ENCODE peak calls at places on chromosomes 11 and 22, in six cellular contexts. C is NCI-H2171 treated with DMSO at 0.1 percent for 48 hours; V is kidney; T is stimulated activated CD4-positive, alpha-beta T cell treated with anti-CD3 and anti-CD28 coated beads, Interleukin-12 subunit alpha, Interleukin-12 subunit beta, amount 100 ng/mL, for 48 hours; W is nucleus accumbens; S is RWPE1. P is an unnamed sample.

GRCh38 chr11:128924109-128924508 is 18.6 kb downstream of the TP53AIP1 start:
- DNase-seq in C (no peak), W (no peak), S (no peak), V (peak; percentile 41), T (no peak), P (no peak)

GRCh38 chr22:19526702-19527111 is 2.5 kb upstream of the CLDN5 start:
- DNase-seq in T (no peak), W (no peak), V (no peak), S (no peak), C (no peak), P (peak; percentile 33)

GRCh38 chr11:44766112-44766971 is 39.6 kb downstream of the TSPAN18 start:
- DNase-seq in S (no peak), T (no peak), W (no peak), C (no peak), V (no peak), P (no peak)

GRCh38 chr22:24582111-24582814 is 10.6 kb downstream of the LRRC75B start:
- DNase-seq in C (no peak), W (no peak), T (no peak), S (no peak), V (peak; percentile 48), P (no peak)

GRCh38 chr11:108985611-108986279 is 320.9 kb downstream of the DDX10 start:
- DNase-seq in C (no peak), T (no peak), V (no peak), S (no peak), W (no peak), P (no peak)

GRCh38 chr11:38476808-38477565 is 1879.0 kb upstream of the RAG2 start:
- DNase-seq in T (no peak), C (no peak), S (no peak), W (no peak), V (no peak), P (peak; percentile 41)

GRCh38 chr11:64523456-64524187 is 67.4 kb upstream of the SLC22A12 start:
- DNase-seq in V (no peak), W (no peak), T (no peak), S (no peak), C (no peak), P (no peak)

GRCh38 chr11:108697872-108698473 is 33.1 kb downstream of the DDX10 start:
- DNase-seq in S (peak; percentile 67), C (peak; percentile 75), V (no peak), W (peak; percentile 22), T (peak; percentile 32), P (peak; percentile 26)

GRCh38 chr11:80103149-80103859 is 662.5 kb upstream of the TENM4 start:
- DNase-seq in W (no peak), V (no peak), S (peak; percentile 75), T (no peak), C (no peak), P (no peak)